ENCODE peak calls at places on chromosomes 12 and 14, in eight cellular contexts. U, B, S, G, Z, H, O and Q are unnamed samples.

GRCh38 chr12:26658991-26659390 is 174.0 kb downstream of the ITPR2 start:
- DNase-seq in G (no peak), H (no peak), S (no peak), O (no peak), U (no peak), Z (no peak), B (no peak), Q (no peak)

GRCh38 chr14:44736326-44736725 is 225.4 kb downstream of the KLHL28 start:
- DNase-seq in H (no peak), G (no peak), O (no peak), B (no peak), U (no peak), Z (no peak), S (no peak), Q (no peak)

GRCh38 chr14:90213099-90213748 is 43.1 kb upstream of the PSMC1 start:
- DNase-seq in B (no peak), S (no peak), U (no peak), G (no peak), H (no peak), Z (no peak), O (no peak), Q (no peak)

GRCh38 chr12:14880890-14881453 is 4.7 kb downstream of the MGP start:
- DNase-seq in H (no peak), Z (no peak), G (no peak), B (no peak), O (no peak), S (no peak), U (no peak), Q (no peak)

GRCh38 chr12:24838531-24838950 is 110.4 kb downstream of the BCAT1 start:
- DNase-seq in S (no peak), U (no peak), Z (no peak), H (no peak), O (peak), G (no peak), B (no peak), Q (no peak)

GRCh38 chr12:116164976-116165425 is 112.5 kb downstream of the MED13L start:
- DNase-seq in O (no peak), S (no peak), Z (no peak), U (no peak), H (no peak), B (no peak), G (no peak), Q (no peak)

GRCh38 chr14:106318700-106319099 is 792.3 kb downstream of the TMEM121 start:
- DNase-seq in H (peak), G (no peak), B (peak), U (peak), O (no peak), S (no peak), Z (peak), Q (peak)

GRCh38 chr14:35909675-35910074 is 83.5 kb downstream of the BRMS1L start:
- DNase-seq in O (no peak), S (no peak), H (no peak), B (no peak), Z (no peak), G (no peak), U (no peak), Q (no peak)

GRCh38 chr14:38721822-38722431 is 381.1 kb downstream of the SEC23A start:
- DNase-seq in S (no peak), U (peak), B (no peak), G (peak), Z (peak), O (peak), H (no peak), Q (no peak)

GRCh38 chr12:1197264-1198018 is 206.4 kb downstream of the ERC1 start:
- DNase-seq in Z (no peak), G (no peak), S (no peak), B (no peak), U (no peak), O (no peak), H (no peak), Q (no peak)

GRCh38 chr14:20434701-20435453 is 1.1 kb downstream of the KLHL33 start:
- DNase-seq in G (no peak), O (no peak), S (no peak), H (no peak), U (no peak), Z (no peak), B (no peak), Q (no peak)

GRCh38 chr12:94134226-94134795 is 14.1 kb upstream of the PLXNC1 start:
- DNase-seq in B (peak), H (no peak), O (no peak), Z (peak), G (no peak), U (no peak), S (no peak), Q (peak)

GRCh38 chr14:80538633-80539375 is 327.5 kb upstream of the DIO2 start:
- DNase-seq in U (no peak), Z (no peak), H (no peak), S (no peak), G (no peak), O (no peak), B (no peak), Q (no peak)

GRCh38 chr12:4041191-4041885 is 168.1 kb upstream of the PARP11 start:
- DNase-seq in B (no peak), H (no peak), U (no peak), O (no peak), Z (no peak), G (no peak), S (no peak), Q (no peak)

GRCh38 chr14:53956427-53957201 is at the start of gene BMP4:
- DNase-seq in B (peak), U (no peak), O (peak), S (no peak), G (peak), Z (no peak), H (no peak), Q (no peak)